ENCODE peak calls at places on chromosomes 7 and 10, in six cellular contexts. F is IMR-90, M is H1, T is trophoblast cell, D is mesenchymal stem cell, Q is mesendoderm. A is an unnamed sample.

GRCh38 chr7:79982151-79982770 is 152.4 kb upstream of the GNAI1 start:
- DNase-seq in D (peak; percentile 52), F (peak; percentile 84), Q (no peak), M (no peak), T (peak; percentile 80), A (no peak)

GRCh38 chr10:110947061-110947595 is 27.7 kb downstream of the SHOC2 start:
- DNase-seq in M (no peak), T (peak; percentile 77), Q (peak; percentile 27), F (peak; percentile 63), D (peak; percentile 43), A (no peak)

GRCh38 chr10:114576716-114577115 is 81.4 kb downstream of the ABLIM1 start:
- DNase-seq in T (no peak), M (no peak), Q (no peak), F (no peak), D (no peak), A (no peak)

GRCh38 chr7:42046483-42046882 is 190.5 kb downstream of the GLI3 start:
- DNase-seq in D (no peak), Q (no peak), T (no peak), M (no peak), F (peak; percentile 67), A (no peak)

GRCh38 chr7:55020481-55020871 is 1.7 kb downstream of the EGFR start:
- DNase-seq in D (peak; percentile 88), F (peak; percentile 60), M (no peak), Q (no peak), T (peak; percentile 60), A (no peak)

GRCh38 chr10:132033632-132034031 is 32.1 kb upstream of the JAKMIP3 start:
- DNase-seq in M (no peak), Q (no peak), D (no peak), F (no peak), T (no peak), A (no peak)

GRCh38 chr10:75776738-75777504 is 345.5 kb downstream of the LRMDA start:
- DNase-seq in Q (no peak), D (no peak), T (no peak), M (no peak), F (no peak), A (no peak)

GRCh38 chr10:99431190-99431549 is 746 bp upstream of the GOT1 start:
- DNase-seq in F (peak; percentile 41), D (peak; percentile 65), T (no peak), M (no peak), Q (peak; percentile 64), A (no peak)

GRCh38 chr10:120891367-120891766 is 40.2 kb downstream of the WDR11 start:
- DNase-seq in Q (peak; percentile 3), D (peak; percentile 42), M (no peak), T (no peak), F (peak; percentile 49), A (no peak)

GRCh38 chr7:6430271-6430940 is 17.3 kb downstream of the DAGLB start:
- DNase-seq in Q (peak; percentile 52), M (no peak), T (peak; percentile 57), D (peak; percentile 57), F (peak; percentile 80), A (no peak)

GRCh38 chr10:7826971-7827370 is 8.7 kb downstream of the TAF3 start:
- DNase-seq in Q (peak; percentile 80), D (peak; percentile 81), T (peak; percentile 41), F (peak; percentile 74), M (no peak), A (no peak)

GRCh38 chr10:94902570-94902969 is 35.9 kb upstream of the CYP2C9 start:
- DNase-seq in T (no peak), D (no peak), F (no peak), Q (no peak), M (no peak), A (no peak)

GRCh38 chr10:116130006-116130405 is 143.0 kb downstream of the GFRA1 start:
- DNase-seq in T (no peak), D (no peak), Q (no peak), M (no peak), F (no peak), A (no peak)

GRCh38 chr7:116367171-116367813 is 132.2 kb upstream of the CAV2 start:
- DNase-seq in Q (peak; percentile 26), D (no peak), T (peak; percentile 10), F (no peak), M (no peak), A (no peak)

GRCh38 chr10:132163278-132163765 is 23.4 kb upstream of the DPYSL4 start:
- DNase-seq in F (no peak), T (no peak), M (peak; percentile 73), Q (peak; percentile 93), D (no peak), A (peak; percentile 51)

GRCh38 chr10:123847686-123848432 is 43.7 kb downstream of the CPXM2 start:
- DNase-seq in T (peak; percentile 93), M (no peak), D (no peak), F (no peak), Q (no peak), A (no peak)

GRCh38 chr7:143048827-143049226 is 3.3 kb upstream of the OR6V1 start:
- DNase-seq in T (no peak), Q (no peak), D (no peak), M (no peak), F (no peak), A (no peak)

GRCh38 chr10:129891806-129892205 is 72.3 kb downstream of the EBF3 start:
- DNase-seq in M (no peak), Q (peak; percentile 41), D (no peak), T (no peak), F (no peak), A (no peak)

DNA sequence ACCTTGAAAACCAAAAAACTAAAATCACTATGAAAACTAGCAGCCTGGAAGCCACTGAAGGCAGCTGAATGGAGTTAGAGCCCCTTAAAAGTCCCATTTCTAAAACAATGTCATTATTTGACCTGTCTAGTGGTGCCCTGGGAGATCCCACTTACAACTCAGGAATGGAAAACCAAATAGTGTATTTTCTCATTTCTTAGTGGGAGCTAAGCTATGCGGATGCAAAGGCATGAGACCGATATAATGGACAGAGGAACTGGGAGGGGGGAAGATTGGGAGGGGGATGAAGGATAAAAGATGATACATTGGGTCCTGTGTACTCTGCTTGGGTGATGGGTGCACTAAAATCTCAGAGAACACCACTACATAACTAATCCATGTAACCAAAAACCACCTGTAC is 9.8 kb upstream of the GIMAP2 start:
- DNase-seq in T (no peak), D (no peak), M (no peak), F (no peak), Q (no peak), A (no peak)
- H2BK5ac ChIP-seq in T (no peak overlapping the region), D (no peak overlapping the region), M (no peak overlapping the region), F (no peak overlapping the region), Q (no peak overlapping the region), A (no peak overlapping the region)

DNA sequence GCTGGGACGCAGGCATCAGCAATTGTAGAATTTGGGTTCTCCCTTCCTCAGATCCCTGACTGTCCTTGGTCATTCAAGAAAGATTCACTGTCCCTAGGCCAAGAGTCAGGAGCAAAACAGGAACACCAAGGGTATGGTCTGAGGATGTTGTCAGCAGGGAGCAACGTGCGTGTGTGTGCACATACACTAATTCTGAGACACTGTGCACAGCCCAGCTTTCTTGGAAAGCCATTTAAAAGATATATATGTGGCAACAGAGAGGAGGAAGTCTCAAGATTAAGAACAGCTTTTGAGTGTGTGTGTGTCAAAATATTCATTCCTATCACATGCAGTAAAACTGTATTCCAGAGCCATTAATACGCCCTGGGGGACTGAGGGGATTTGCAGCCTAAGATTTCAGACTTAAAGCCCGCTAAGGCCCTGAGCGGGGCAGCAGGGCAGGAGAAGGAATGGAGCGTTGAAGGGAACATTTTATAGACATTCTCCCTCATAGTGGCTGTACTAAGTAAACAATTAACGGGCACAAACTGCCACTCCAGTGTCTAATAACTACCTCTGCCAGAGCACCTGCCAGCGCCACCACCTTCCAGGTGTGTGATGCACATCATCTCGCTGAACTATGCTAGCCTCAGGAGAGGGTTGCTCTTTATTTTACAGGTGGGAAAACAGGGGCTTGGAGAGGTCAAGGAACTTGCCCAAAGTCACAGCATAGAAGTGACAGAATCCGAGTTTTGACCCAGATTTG is 2.0 kb downstream of the NOD1 start:
- DNase-seq in T (no peak), F (no peak), Q (no peak), D (no peak), M (no peak), A (no peak)
- H2AK5ac ChIP-seq in T (no peak overlapping the region), F (no peak overlapping the region), Q (no peak overlapping the region), D (no peak overlapping the region), M (no peak overlapping the region), A (no peak overlapping the region)

DNA sequence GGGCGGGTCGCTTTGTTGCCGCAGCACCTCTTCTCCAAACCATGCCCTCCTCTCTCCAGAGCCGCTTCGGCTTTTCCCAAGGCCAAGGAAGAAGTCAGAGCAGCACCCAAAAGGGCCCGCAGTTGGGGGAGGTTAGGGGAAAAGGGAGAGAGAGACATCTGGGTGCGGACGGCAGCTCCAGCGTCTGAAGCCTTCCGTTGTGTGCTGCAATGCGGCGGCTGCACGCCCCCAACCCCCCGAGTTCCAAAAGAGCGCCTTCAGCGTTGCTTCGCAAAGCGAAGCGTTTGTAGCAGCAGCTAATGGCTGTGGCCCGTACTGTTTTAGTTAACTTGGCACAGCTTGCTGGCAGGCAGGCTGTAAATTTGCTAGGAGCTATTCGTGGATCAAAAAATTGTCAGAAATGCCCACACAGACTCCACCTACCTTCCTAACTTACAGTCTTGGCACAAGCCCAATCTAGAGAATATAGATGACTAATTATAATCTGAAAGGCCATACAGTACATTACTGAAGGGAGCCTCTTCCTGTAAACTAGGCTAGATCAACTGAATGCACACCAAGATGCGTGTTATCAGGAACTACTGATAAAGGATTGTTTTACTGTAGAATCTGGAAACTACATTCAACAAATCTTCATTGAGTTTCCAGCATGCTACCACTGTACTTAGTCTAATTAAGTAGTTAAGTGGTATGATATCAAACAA is 1.1 kb upstream of the KBTBD2 start:
- DNase-seq in T (peak; percentile 55), Q (peak; percentile 25), M (no peak), F (peak; percentile 67), D (peak; percentile 76), A (no peak)
- H3K4me3 ChIP-seq in T (peak overlapping the region; percentile 58), Q (peak overlapping the region; percentile 60), M (peak overlapping the region; percentile 68), F (peak overlapping the region; percentile 86), D (peak overlapping the region; percentile 80), A (peak overlapping the region; percentile 57)

DNA sequence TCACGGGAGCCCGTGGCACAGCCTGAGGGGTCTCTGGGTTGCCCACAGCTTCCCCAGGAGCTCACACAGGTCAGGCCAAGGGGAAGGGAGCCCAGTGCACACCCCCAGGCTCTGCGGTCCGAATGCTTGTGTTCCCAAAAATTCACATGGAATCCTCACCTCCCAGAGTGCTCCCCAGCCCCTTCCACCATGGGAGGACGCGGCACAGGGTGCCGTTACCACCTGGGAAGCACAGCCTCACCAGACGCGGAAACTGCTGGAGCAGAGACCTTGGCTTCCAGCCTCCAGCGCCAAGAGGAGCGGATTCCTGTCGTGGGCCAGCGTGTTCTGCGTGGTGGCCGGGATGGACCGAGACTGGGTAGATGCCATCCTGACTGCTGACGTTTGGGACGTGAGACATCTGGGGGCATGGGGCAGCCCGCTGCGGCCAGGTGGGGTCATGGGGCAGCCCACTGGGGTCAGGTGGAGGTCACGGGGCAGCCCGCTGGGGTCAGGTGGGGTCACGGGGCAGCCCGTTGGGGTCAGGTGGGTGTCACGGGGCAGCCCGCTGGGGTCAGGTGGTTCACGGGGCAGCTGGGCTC is 149.4 kb downstream of the WDR37 start:
- DNase-seq in Q (no peak), D (no peak), F (no peak), T (no peak), M (no peak), A (no peak)
- H2BK5ac ChIP-seq in Q (no peak overlapping the region), D (no peak overlapping the region), F (no peak overlapping the region), T (no peak overlapping the region), M (no peak overlapping the region), A (no peak overlapping the region)

GRCh38 chr10:79158004-79158340 is 89.2 kb downstream of the ZMIZ1 start:
- DNase-seq in F (no peak), T (no peak), Q (no peak), M (no peak), D (no peak), A (no peak)
- H2AK5ac ChIP-seq in F (peak overlapping the region; percentile 97), T (peak overlapping the region; percentile 66), Q (peak overlapping the region; percentile 93), M (peak overlapping the region; percentile 99), D (peak overlapping the region; percentile 94), A (peak overlapping the region; percentile 98)